ENCODE peak calls at places on chromosomes 5 and 9, in eight cellular contexts. L, R, F, O, D, U, W and G are unnamed samples.

GRCh38 chr5:177301503-177302165 is 1.9 kb downstream of the RAB24 start:
- DNase-seq in L (peak), R (no peak), F (no peak), O (no peak), D (no peak), U (no peak), W (peak), G (no peak)

GRCh38 chr5:174972291-174972690 is 247.9 kb downstream of the MSX2 start:
- DNase-seq in L (no peak), R (no peak), F (no peak), O (no peak), D (no peak), U (no peak), W (peak), G (no peak)

GRCh38 chr9:98875536-98875935 is 68.1 kb downstream of the GALNT12 start:
- DNase-seq in L (no peak), R (no peak), F (no peak), O (no peak), D (no peak), U (no peak), W (no peak), G (no peak)

GRCh38 chr5:15695171-15695676 is 195.2 kb downstream of the FBXL7 start:
- DNase-seq in L (peak), R (peak), F (no peak), O (no peak), D (peak), U (no peak), W (peak), G (no peak)

GRCh38 chr5:14185336-14186131 is 42.4 kb downstream of the TRIO start:
- DNase-seq in L (no peak), R (peak), F (no peak), O (peak), D (no peak), U (no peak), W (peak), G (no peak)

GRCh38 chr9:131743501-131743900 is 3.6 kb upstream of the RAPGEF1 start:
- DNase-seq in L (no peak), R (no peak), F (no peak), O (no peak), D (no peak), U (no peak), W (peak), G (no peak)

GRCh38 chr5:135063511-135064234 is 29.6 kb upstream of the PITX1 start:
- DNase-seq in L (no peak), R (no peak), F (no peak), O (no peak), D (no peak), U (no peak), W (no peak), G (no peak)

GRCh38 chr5:84274585-84275468 is 109.9 kb downstream of the EDIL3 start:
- DNase-seq in L (peak), R (peak), F (no peak), O (peak), D (no peak), U (no peak), W (peak), G (peak)

GRCh38 chr9:91419222-91420191 is 4.1 kb downstream of the NFIL3 start:
- DNase-seq in L (no peak), R (peak), F (no peak), O (no peak), D (peak), U (no peak), W (peak), G (no peak)

GRCh38 chr9:125361837-125362531 is 100.4 kb downstream of the GAPVD1 start:
- DNase-seq in L (peak), R (no peak), F (no peak), O (no peak), D (no peak), U (no peak), W (peak), G (peak)

GRCh38 chr5:177117441-177118045 is 16.0 kb upstream of the NSD1 start:
- DNase-seq in L (no peak), R (no peak), F (no peak), O (no peak), D (no peak), U (no peak), W (no peak), G (no peak)

GRCh38 chr9:97980918-97981827 is 2.0 kb upstream of the ANP32B start:
- DNase-seq in L (no peak), R (peak), F (no peak), O (peak), D (peak), U (no peak), W (no peak), G (no peak)

GRCh38 chr5:110477923-110478322 is 248.5 kb downstream of the TMEM232 start:
- DNase-seq in L (no peak), R (no peak), F (no peak), O (no peak), D (no peak), U (no peak), W (peak), G (no peak)

GRCh38 chr5:181181650-181182565 is 23.1 kb downstream of the TRIM7 start:
- DNase-seq in L (peak), R (peak), F (no peak), O (no peak), D (peak), U (peak), W (peak), G (no peak)

GRCh38 chr9:135671591-135672041 is 8.5 kb downstream of the LCN9 start:
- DNase-seq in L (peak), R (no peak), F (no peak), O (no peak), D (no peak), U (no peak), W (no peak), G (no peak)

GRCh38 chr5:152514827-152515397 is 109.8 kb upstream of the NMUR2 start:
- DNase-seq in L (no peak), R (peak), F (no peak), O (peak), D (no peak), U (no peak), W (peak), G (no peak)

GRCh38 chr9:6433405-6433804 is 20.4 kb downstream of the UHRF2 start:
- DNase-seq in L (no peak), R (no peak), F (no peak), O (no peak), D (no peak), U (no peak), W (peak), G (no peak)

GRCh38 chr9:124263800-124264426 is 6.2 kb downstream of the NEK6 start:
- DNase-seq in L (no peak), R (no peak), F (no peak), O (no peak), D (no peak), U (no peak), W (no peak), G (no peak)

GRCh38 chr9:32500768-32501167 is 25.2 kb downstream of the RIGI start:
- DNase-seq in L (no peak), R (peak), F (no peak), O (no peak), D (no peak), U (no peak), W (peak), G (no peak)